ENCODE peak calls at places on chromosomes 1 and 21, in eight cellular contexts. I is suprapubic skin; E is heart right ventricle; O is upper lobe of left lung; P is CD4-positive, CD25-positive, alpha-beta regulatory T cell; Z is OCI-LY7; D is left ventricle myocardium inferior; G is mesenchymal stem cell. Q is an unnamed sample. For H3K9me3, the result is how much of the 10 kb centered on the place peaks cover.

GRCh38 chr1:232635778-232636356 is 5.9 kb upstream of the SIPA1L2 start:
- DNase-seq in I (no peak), E (no peak), O (no peak), P (peak), Z (peak), D (no peak), G (peak), Q (no peak)

GRCh38 chr21:38263493-38263892 is 6.7 kb downstream of the KCNJ15 start:
- DNase-seq in I (no peak), E (no peak), O (no peak), P (no peak), Z (no peak), D (no peak), G (no peak), Q (no peak)

GRCh38 chr1:192974701-192975100 is 84.5 kb downstream of the UCHL5 start:
- DNase-seq in I (no peak), E (no peak), O (no peak), P (no peak), Z (no peak), D (no peak), G (peak), Q (no peak)

GRCh38 chr21:43304206-43304605 is 122.7 kb downstream of the SIK1 start:
- DNase-seq in I (peak), E (no peak), O (no peak), P (no peak), Z (no peak), D (peak), G (no peak), Q (peak)

GRCh38 chr21:46618738-46619369 is 14.0 kb upstream of the S100B start:
- DNase-seq in I (no peak), E (no peak), O (no peak), P (no peak), Z (no peak), D (no peak), G (no peak), Q (no peak)

GRCh38 chr1:158471920-158472319 is at the start of gene OR10R2:
- DNase-seq in I (no peak), E (no peak), O (no peak), P (no peak), Z (no peak), D (no peak), G (no peak), Q (no peak)

GRCh38 chr1:5901841-5902240 is 90.4 kb downstream of the NPHP4 start:
- DNase-seq in I (peak), E (no peak), O (no peak), P (no peak), Z (peak), D (no peak), G (no peak), Q (no peak)

GRCh38 chr1:225896937-225897549 is 8.1 kb upstream of the LEFTY1 start:
- DNase-seq in I (no peak), E (no peak), O (peak), P (peak), Z (peak), D (no peak), G (peak), Q (peak)

GRCh38 chr1:170594227-170594626 is 62.3 kb downstream of the GORAB start:
- DNase-seq in I (no peak), E (no peak), O (no peak), P (no peak), Z (no peak), D (no peak), G (no peak), Q (no peak)

GRCh38 chr1:201970334-201971159 is 11.9 kb upstream of the RNPEP start:
- DNase-seq in I (no peak), E (no peak), O (no peak), P (no peak), Z (no peak), D (no peak), G (peak), Q (peak)

GRCh38 chr1:77395051-77395450 is 113.2 kb downstream of the AK5 start:
- DNase-seq in I (no peak), E (no peak), O (no peak), P (no peak), Z (no peak), D (no peak), G (no peak), Q (no peak)

GRCh38 chr1:116417678-116418077 is 44.6 kb downstream of the ATP1A1 start:
- DNase-seq in I (no peak), E (no peak), O (no peak), P (no peak), Z (no peak), D (no peak), G (no peak), Q (no peak)

GRCh38 chr1:163472267-163472666 is 150.5 kb downstream of the NUF2 start:
- DNase-seq in I (no peak), E (no peak), O (no peak), P (no peak), Z (no peak), D (no peak), G (no peak), Q (no peak)

GRCh38 chr1:7634841-7635240 is 136.3 kb upstream of the VAMP3 start:
- DNase-seq in I (no peak), E (no peak), O (no peak), P (no peak), Z (no peak), D (no peak), G (no peak), Q (peak)

GRCh38 chr21:44912158-44912473 is 8.6 kb downstream of the ITGB2 start:
- DNase-seq in I (no peak), E (no peak), O (no peak), P (no peak), Z (no peak), D (no peak), G (no peak), Q (no peak)

GRCh38 chr1:1343811-1344421 is 5.3 kb downstream of the DVL1 start:
- DNase-seq in I (no peak), E (no peak), O (no peak), P (no peak), Z (no peak), D (no peak), G (no peak), Q (no peak)

GRCh38 chr1:239126881-239127280 is 259.5 kb upstream of the CHRM3 start:
- DNase-seq in I (no peak), E (no peak), O (no peak), P (no peak), Z (no peak), D (no peak), G (no peak), Q (no peak)

GRCh38 chr1:89604414-89604735 is 28.5 kb upstream of the LRRC8C start:
- DNase-seq in I (no peak), E (no peak), O (no peak), P (no peak), Z (no peak), D (no peak), G (no peak), Q (no peak)

GRCh38 chr1:15350151-15350550 is 59.5 kb upstream of the EFHD2 start:
- DNase-seq in I (no peak), E (no peak), O (no peak), P (no peak), Z (no peak), D (no peak), G (no peak), Q (no peak)

GRCh38 chr1:162627662-162628296 is 4.5 kb upstream of the DDR2 start:
- DNase-seq in I (no peak), E (no peak), O (no peak), P (peak), Z (peak), D (no peak), G (no peak), Q (no peak)

GRCh38 chr1:230104395-230105244 is 37.6 kb downstream of the GALNT2 start:
- DNase-seq in I (peak), E (peak), O (peak), P (peak), Z (peak), D (peak), G (peak), Q (peak)

GRCh38 chr1:114154963-114155322 is 1.3 kb upstream of the SYT6 start:
- DNase-seq in I (no peak), E (no peak), O (no peak), P (no peak), Z (no peak), D (no peak), G (peak), Q (peak)

GRCh38 chr1:82695443-82695842 is 894.7 kb downstream of the ADGRL2 start:
- DNase-seq in I (no peak), E (no peak), O (no peak), P (no peak), Z (no peak), D (no peak), G (peak), Q (no peak)

GRCh38 chr1:226979517-226980121 is 39.5 kb downstream of the COQ8A start:
- DNase-seq in I (no peak), E (peak), O (no peak), P (no peak), Z (no peak), D (peak), G (no peak), Q (peak)

GRCh38 chr1:61058477-61059245 is 23.7 kb upstream of the NFIA start:
- DNase-seq in I (no peak), E (no peak), O (no peak), P (no peak), Z (no peak), D (no peak), G (peak), Q (no peak)

GRCh38 chr1:109935451-109935900 is 24.8 kb downstream of the CSF1 start:
- DNase-seq in I (no peak), E (no peak), O (no peak), P (no peak), Z (no peak), D (no peak), G (no peak), Q (no peak)
- H3K4me3 ChIP-seq in I (no peak), E (no peak), O (no peak), P (no peak), Z (no peak), D (no peak), G (no peak), Q (no peak)

DNA sequence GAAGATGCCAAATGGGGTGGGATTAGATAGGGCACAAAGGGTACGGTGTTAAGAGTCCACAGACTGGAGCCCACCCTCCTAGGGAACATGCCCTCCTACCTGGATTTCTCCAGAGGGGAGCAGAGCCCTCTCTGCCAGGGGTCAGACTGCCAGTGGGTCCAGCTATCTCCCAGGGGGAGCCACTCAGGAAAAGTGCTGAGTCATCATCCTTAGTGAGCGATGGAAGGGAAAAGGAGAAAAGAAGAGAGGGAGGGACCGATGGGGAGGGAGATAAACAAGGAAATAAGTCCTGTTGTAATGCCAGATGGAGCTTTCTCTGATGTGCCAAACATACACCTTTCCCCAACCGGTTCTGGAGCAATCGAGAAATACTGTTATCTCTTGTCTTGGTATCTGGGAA is 30.4 kb upstream of the CYP4B1 start:
- DNase-seq in I (no peak), E (no peak), O (no peak), P (no peak), Z (no peak), D (no peak), G (no peak), Q (no peak)
- H3K9me3 ChIP-seq in I (under half), E (under half), O (under half), P (under half), Z (under half), D (under half), G (under half), Q (under half)

DNA sequence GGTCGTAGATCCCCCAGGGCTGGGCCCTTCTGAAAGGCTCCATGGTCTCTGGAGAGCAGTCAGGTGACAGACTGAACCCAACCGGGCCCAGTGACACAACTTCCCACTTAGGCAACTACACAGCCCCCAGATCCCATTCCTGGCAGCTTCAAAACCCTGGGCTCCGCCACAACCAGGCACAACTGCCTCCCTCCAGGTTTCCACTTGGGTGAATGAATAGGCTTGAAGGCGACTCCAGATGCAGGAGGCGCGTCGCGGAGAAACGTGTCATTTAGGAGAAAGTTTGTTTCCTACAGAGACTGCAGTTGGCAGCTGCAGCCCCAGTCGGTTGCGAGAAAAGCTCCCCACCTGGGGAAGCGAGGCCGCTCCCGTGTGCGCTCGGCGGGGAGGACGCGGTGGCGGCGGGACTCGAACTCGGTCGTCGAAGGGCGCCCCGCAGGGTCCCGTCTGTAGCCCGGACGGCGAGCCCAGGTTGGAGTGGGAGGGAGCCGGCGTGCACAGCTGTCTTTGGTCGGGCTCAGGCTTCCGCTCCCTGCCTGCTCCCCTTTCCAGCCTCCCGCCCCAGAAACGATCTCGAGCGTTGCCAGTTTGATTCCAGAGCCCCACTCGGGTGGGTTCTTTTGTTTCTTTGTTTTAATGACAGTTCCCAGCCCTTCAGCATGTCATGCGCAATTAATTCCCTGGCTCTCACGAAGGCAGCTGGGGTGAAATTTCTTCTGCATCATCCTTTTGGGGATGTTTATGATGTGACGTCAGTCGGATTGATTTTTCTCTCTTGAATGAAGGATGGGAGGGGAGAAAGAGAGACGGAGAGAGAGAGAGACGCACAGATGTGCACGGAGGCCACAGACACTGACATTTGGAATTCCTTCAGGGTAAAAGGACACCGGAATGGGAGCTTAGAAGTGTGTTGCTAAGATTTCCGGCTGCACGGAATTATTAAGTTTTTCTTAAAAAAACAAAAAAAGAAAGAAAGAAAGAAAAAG is 862 bp upstream of the SGIP1 start:
- DNase-seq in I (peak), E (peak), O (no peak), P (no peak), Z (no peak), D (peak), G (peak), Q (peak)
- H3K27ac ChIP-seq in I (peak), E (peak), O (peak), P (no peak), Z (no peak), D (peak), G (peak), Q (peak)

GRCh38 chr1:174204697-174205308 is 45.5 kb downstream of the RABGAP1L start:
- DNase-seq in I (no peak), E (no peak), O (no peak), P (peak), Z (no peak), D (no peak), G (peak), Q (no peak)

GRCh38 chr1:174206148-174206826 is 47.0 kb downstream of the RABGAP1L start:
- DNase-seq in I (no peak), E (no peak), O (no peak), P (no peak), Z (no peak), D (no peak), G (no peak), Q (no peak)

GRCh38 chr1:174211486-174211885 is 52.2 kb downstream of the RABGAP1L start:
- DNase-seq in I (no peak), E (no peak), O (no peak), P (no peak), Z (no peak), D (no peak), G (no peak), Q (no peak)

GRCh38 chr1:174209347-174210187 is 50.2 kb downstream of the RABGAP1L start:
- DNase-seq in I (no peak), E (no peak), O (no peak), P (no peak), Z (no peak), D (no peak), G (no peak), Q (no peak)
- H3K4me3 ChIP-seq in I (no peak), E (no peak), O (no peak), P (no peak), Z (no peak), D (no peak), G (no peak), Q (no peak)

GRCh38 chr21:9755611-9756010 is 765.8 kb upstream of the TPTE start:
- DNase-seq in I (no peak), E (no peak), O (no peak), P (no peak), Z (no peak), D (no peak), G (no peak), Q (no peak)
- H3K9me3 ChIP-seq in I (under half), E (under half), O (under half), P (under half), Z (under half), D (under half), G (under half), Q (under half)

DNA sequence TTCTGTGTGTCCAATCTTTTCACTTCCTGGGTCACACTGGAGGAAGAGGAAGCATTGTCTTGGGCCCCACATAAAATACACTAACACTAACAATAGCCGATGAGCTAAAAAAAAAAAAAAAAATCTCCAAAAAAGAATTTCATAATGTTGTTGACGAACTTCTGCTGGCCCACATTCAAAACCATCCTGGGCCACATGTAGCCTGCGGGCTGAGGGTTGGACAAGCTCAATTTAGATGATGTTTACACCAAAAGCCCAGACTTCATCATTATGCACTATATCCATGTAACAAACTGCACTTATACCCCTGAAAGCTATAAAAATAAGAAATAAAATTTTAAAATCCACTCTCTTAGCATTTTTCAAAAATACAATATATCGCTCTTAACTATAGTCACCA is 187.8 kb upstream of the PTBP2 start:
- DNase-seq in I (no peak), E (no peak), O (no peak), P (no peak), Z (no peak), D (no peak), G (no peak), Q (no peak)
- H3K27ac ChIP-seq in I (no peak), E (no peak), O (no peak), P (no peak), Z (no peak), D (no peak), G (no peak), Q (no peak)

GRCh38 chr1:23568608-23569383 is 9.5 kb upstream of the ID3 start:
- DNase-seq in I (no peak), E (no peak), O (no peak), P (no peak), Z (no peak), D (no peak), G (no peak), Q (no peak)
- H3K4me3 ChIP-seq in I (peak), E (peak), O (peak), P (no peak), Z (peak), D (peak), G (peak), Q (peak)

Q was measured in right cardiac atrium.